ENCODE peak calls at places on chromosomes 13 and 19, in five cellular contexts. N is body of pancreas; T is CD4-positive, CD25-positive, alpha-beta regulatory T cell; Q is kidney; W is CD4-positive, alpha-beta memory T cell. O is an unnamed sample.

GRCh38 chr19:39160523-39160861 is 34.9 kb downstream of the PAK4 start:
- DNase-seq in N (peak; percentile 64), W (no peak), T (no peak), Q (no peak), O (no peak)

GRCh38 chr13:31918707-31919106 is 112.9 kb upstream of the FRY start:
- DNase-seq in W (no peak), N (no peak), T (no peak), Q (no peak), O (no peak)

GRCh38 chr13:76677047-76677446 is 209.2 kb downstream of the KCTD12 start:
- DNase-seq in Q (no peak), T (no peak), W (no peak), N (peak; percentile 25), O (no peak)

GRCh38 chr19:40623403-40624239 is 22.5 kb downstream of the LTBP4 start:
- DNase-seq in T (no peak), W (no peak), Q (no peak), N (peak; percentile 52), O (no peak)

GRCh38 chr19:44644391-44645016 is 794 bp downstream of the PVR start:
- DNase-seq in T (no peak), Q (no peak), N (peak; percentile 57), W (no peak), O (no peak)

GRCh38 chr19:39341122-39341719 is 1.0 kb upstream of the SAMD4B start:
- DNase-seq in Q (peak; percentile 82), T (peak; percentile 40), N (peak; percentile 24), W (no peak), O (no peak)

GRCh38 chr19:46081928-46082727 is 41.3 kb upstream of the IGFL4 start:
- DNase-seq in T (peak; percentile 25), N (peak; percentile 40), Q (no peak), W (peak; percentile 15), O (no peak)

GRCh38 chr13:24348797-24349515 is 39.6 kb downstream of the C1QTNF9 start:
- DNase-seq in T (no peak), W (no peak), Q (peak; percentile 82), N (peak; percentile 94), O (no peak)

GRCh38 chr19:10252707-10253106 is 693 bp downstream of the MRPL4 start:
- DNase-seq in T (no peak), N (no peak), W (no peak), Q (no peak), O (no peak)

GRCh38 chr19:32817252-32817912 is 52.2 kb downstream of the SLC7A9 start:
- DNase-seq in W (no peak), Q (no peak), T (no peak), N (no peak), O (no peak)

GRCh38 chr13:30140973-30141372 is 166.4 kb downstream of the KATNAL1 start:
- DNase-seq in Q (no peak), T (no peak), N (no peak), W (no peak), O (no peak)

GRCh38 chr13:19864018-19864338 is 529 bp upstream of the ZMYM5 start:
- DNase-seq in T (peak; percentile 75), N (peak; percentile 63), Q (peak; percentile 95), W (no peak), O (peak; percentile 40)

GRCh38 chr13:90766503-90766902 is 581.0 kb upstream of the MIR17HG start:
- DNase-seq in Q (no peak), N (no peak), T (no peak), W (no peak), O (no peak)

GRCh38 chr19:51887522-51888498 is at the start of gene ZNF577:
- DNase-seq in W (peak; percentile 73), Q (peak; percentile 95), T (peak; percentile 84), N (peak; percentile 94), O (peak; percentile 52)

GRCh38 chr19:51889934-51890333 is 2.2 kb upstream of the ZNF577 start:
- DNase-seq in N (no peak), W (no peak), Q (no peak), T (no peak), O (no peak)

DNA sequence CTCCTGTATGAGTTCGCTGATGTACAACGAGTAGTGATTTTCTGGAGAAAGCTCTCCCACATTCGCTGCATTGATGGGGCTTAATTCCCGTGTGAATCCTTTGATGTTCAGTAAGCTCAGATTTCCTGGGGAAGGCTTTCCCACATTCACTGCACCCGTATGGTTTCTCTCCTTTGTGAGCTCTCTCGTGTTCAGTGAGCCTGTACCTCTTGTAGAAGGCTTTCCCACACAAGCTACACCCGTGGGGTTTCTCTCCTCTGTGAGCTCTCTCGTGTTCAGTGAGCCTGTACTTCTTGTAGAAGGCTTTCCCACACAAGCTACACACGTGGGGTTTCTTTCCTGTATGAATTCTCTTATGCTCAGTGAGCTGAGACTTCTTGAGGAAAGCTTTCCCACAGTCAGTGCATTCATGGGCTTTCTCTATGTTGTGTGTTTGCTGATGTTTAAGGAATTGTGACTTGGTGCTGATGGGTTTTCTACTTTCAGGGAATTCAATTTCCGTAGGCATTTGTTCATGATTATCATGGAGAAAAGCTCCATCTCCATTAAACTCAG is 3.5 kb upstream of the ZNF577 start:
- DNase-seq in T (no peak), W (no peak), Q (no peak), N (no peak), O (no peak)
- H3K9me3 ChIP-seq in T (peaks cover 92% of the 10 kb centered on the region), W (peaks cover 81% of the 10 kb centered on the region), Q (peaks cover 57% of the 10 kb centered on the region), N (peaks cover 71% of the 10 kb centered on the region), O (peaks cover 62% of the 10 kb centered on the region)

GRCh38 chr19:56736571-56736970 is 65.0 kb upstream of the ZNF835 start:
- DNase-seq in T (no peak), W (no peak), Q (no peak), N (no peak), O (no peak)

GRCh38 chr19:56746367-56746766 is 74.8 kb upstream of the ZNF835 start:
- DNase-seq in T (no peak), N (no peak), W (no peak), Q (no peak), O (no peak)

GRCh38 chr19:56740478-56740877 is 68.9 kb upstream of the ZNF835 start:
- DNase-seq in Q (no peak), N (no peak), W (no peak), T (no peak), O (no peak)
- H3K9me3 ChIP-seq in Q (no peaks in the 10 kb centered on the region), N (no peaks in the 10 kb centered on the region), W (peaks cover 6% of the 10 kb centered on the region), T (peaks cover 13% of the 10 kb centered on the region), O (peaks cover 5% of the 10 kb centered on the region)

GRCh38 chr19:56547535-56547934 is 8.8 kb downstream of the ZFP28 start:
- DNase-seq in N (no peak), T (no peak), W (no peak), Q (no peak), O (no peak)
- H3K9me3 ChIP-seq in N (peaks cover 43% of the 10 kb centered on the region), T (peaks cover 84% of the 10 kb centered on the region), W (peaks cover 36% of the 10 kb centered on the region), Q (peaks cover 79% of the 10 kb centered on the region), O (peaks cover 22% of the 10 kb centered on the region)

DNA sequence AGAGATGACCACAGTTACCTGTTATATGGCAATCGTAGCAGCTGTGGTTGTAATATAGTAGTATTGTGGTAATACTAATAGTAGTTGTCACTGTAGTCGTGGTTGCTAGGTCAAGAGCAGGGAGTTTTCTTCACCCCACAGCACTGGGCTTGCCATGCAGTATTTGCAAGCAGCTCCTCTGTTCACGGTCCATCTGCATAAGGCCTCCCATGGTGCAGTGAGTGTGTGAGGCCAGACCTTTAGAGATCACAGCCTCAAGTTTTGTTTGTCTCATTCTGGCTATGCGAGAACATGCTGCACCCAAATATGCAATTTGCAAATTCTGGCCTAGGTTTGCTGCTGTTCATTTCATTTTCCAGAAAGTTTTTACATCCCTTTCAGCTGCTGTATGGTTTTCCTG is 204.8 kb downstream of the TSHZ3 start:
- DNase-seq in Q (no peak), W (no peak), N (no peak), T (no peak), O (no peak)
- H3K9me3 ChIP-seq in Q (no peaks in the 10 kb centered on the region), W (no peaks in the 10 kb centered on the region), N (no peaks in the 10 kb centered on the region), T (no peaks in the 10 kb centered on the region), O (no peaks in the 10 kb centered on the region)

GRCh38 chr19:12202250-12202649 is 39.4 kb downstream of the ZNF136 start:
- DNase-seq in T (peak; percentile 37), W (peak; percentile 41), N (peak; percentile 66), Q (no peak), O (no peak)
- H3K9me3 ChIP-seq in T (peaks cover 26% of the 10 kb centered on the region), W (peaks cover 13% of the 10 kb centered on the region), N (no peaks in the 10 kb centered on the region), Q (peaks cover 15% of the 10 kb centered on the region), O (peaks cover 13% of the 10 kb centered on the region)

GRCh38 chr19:12346896-12347295 is 13.5 kb upstream of the ZNF563 start:
- DNase-seq in N (no peak), W (peak; percentile 36), Q (no peak), T (peak; percentile 32), O (no peak)
- H3K9me3 ChIP-seq in N (peaks cover 22% of the 10 kb centered on the region), W (peaks cover 23% of the 10 kb centered on the region), Q (peaks cover 33% of the 10 kb centered on the region), T (peaks cover 42% of the 10 kb centered on the region), O (peaks cover 12% of the 10 kb centered on the region)

GRCh38 chr13:60397693-60398437 is 845 bp downstream of the TDRD3 start:
- DNase-seq in W (no peak), T (peak; percentile 64), N (peak; percentile 68), Q (peak; percentile 92), O (no peak)
- H3K9me3 ChIP-seq in W (no peaks in the 10 kb centered on the region), T (no peaks in the 10 kb centered on the region), N (no peaks in the 10 kb centered on the region), Q (no peaks in the 10 kb centered on the region), O (no peaks in the 10 kb centered on the region)

GRCh38 chr13:45258339-45258685 is 57.5 kb upstream of the KCTD4 start:
- DNase-seq in Q (no peak), T (no peak), W (no peak), N (no peak), O (no peak)
- H3K9me3 ChIP-seq in Q (no peaks in the 10 kb centered on the region), T (no peaks in the 10 kb centered on the region), W (no peaks in the 10 kb centered on the region), N (no peaks in the 10 kb centered on the region), O (no peaks in the 10 kb centered on the region)

DNA sequence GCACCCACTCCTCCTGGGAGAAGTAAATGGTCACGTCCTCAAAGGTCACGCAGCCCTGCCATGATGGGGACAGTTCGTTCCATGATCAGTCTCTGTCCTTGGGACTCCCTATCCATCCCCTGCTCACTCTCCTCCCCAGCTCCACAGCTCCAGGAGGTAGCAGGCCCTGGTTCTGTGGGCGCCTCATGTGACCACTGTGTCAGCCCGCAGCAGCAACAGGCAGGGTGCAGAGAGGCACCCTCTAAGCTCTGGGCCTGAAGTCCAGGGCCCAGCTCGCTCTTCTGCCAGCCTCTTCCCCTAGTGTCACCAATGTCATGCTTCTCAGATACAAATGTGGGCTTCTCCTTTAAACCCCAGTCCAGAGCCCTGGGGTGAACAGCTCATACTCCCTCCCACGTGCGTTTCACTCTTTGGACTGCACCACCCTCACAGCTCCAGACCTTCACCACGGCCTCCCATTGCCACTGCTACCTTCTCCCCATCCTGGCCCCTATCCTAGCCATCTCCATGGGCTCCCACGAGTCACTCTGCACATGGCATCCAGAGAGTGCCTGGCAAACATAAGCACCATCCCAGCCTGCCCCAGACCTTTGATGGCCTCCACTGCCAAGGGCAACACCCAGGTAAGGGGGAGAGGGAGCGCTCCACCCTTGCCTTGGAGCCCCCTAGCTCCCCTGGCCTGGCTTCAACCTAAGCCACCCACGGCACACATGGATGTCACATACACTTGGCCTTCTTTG is 2.9 kb downstream of the ZNF792 start:
- DNase-seq in N (no peak), T (no peak), Q (no peak), W (no peak), O (no peak)
- H3K9me3 ChIP-seq in N (peaks cover 40% of the 10 kb centered on the region), T (peaks cover 59% of the 10 kb centered on the region), Q (peaks cover 50% of the 10 kb centered on the region), W (peaks cover 63% of the 10 kb centered on the region), O (peaks cover 50% of the 10 kb centered on the region)

O was measured in T-helper 17 cell.